ENCODE peak calls at places on chromosome 22, in ten cellular contexts. X is Caco-2, O is fibroblast of the aortic adventitia, D is spleen, E is AG04450, H is heart right ventricle, Y is psoas muscle, K is HCT116, C is tibial nerve, P is thoracic aorta. V is an unnamed sample.

GRCh38 chr22:47695176-47695575 is 932.7 kb downstream of the TBC1D22A start:
- DNase-seq in X (no peak), O (no peak), D (no peak), E (no peak), H (no peak), Y (no peak), K (no peak), C (no peak), P (no peak), V (no peak)

GRCh38 chr22:40436460-40437431 is 66.4 kb downstream of the SGSM3 start:
- DNase-seq in X (peak), O (peak), D (no peak), E (peak), H (peak), Y (no peak), K (peak), C (peak), P (no peak), V (peak)

GRCh38 chr22:39176673-39177455 is 24.4 kb upstream of the CBX7 start:
- DNase-seq in X (no peak), O (no peak), D (no peak), E (no peak), H (no peak), Y (no peak), K (no peak), C (no peak), P (no peak), V (no peak)

GRCh38 chr22:39117585-39118191 is 20.6 kb downstream of the APOBEC3H start:
- DNase-seq in X (peak), O (peak), D (peak), E (no peak), H (peak), Y (no peak), K (peak), C (peak), P (no peak), V (peak)

GRCh38 chr22:27751277-27752070 is 50.1 kb downstream of the MN1 start:
- DNase-seq in X (no peak), O (no peak), D (peak), E (no peak), H (no peak), Y (no peak), K (no peak), C (no peak), P (no peak), V (no peak)

GRCh38 chr22:35482974-35483373 is 57.7 kb upstream of the RASD2 start:
- DNase-seq in X (no peak), O (no peak), D (no peak), E (no peak), H (no peak), Y (no peak), K (no peak), C (no peak), P (no peak), V (no peak)

GRCh38 chr22:35186492-35186891 is 70.8 kb upstream of the HMGXB4 start:
- DNase-seq in X (no peak), O (no peak), D (no peak), E (no peak), H (no peak), Y (no peak), K (no peak), C (no peak), P (no peak), V (no peak)

GRCh38 chr22:23119492-23120414 is 22.0 kb downstream of the RSPH14 start:
- DNase-seq in X (no peak), O (no peak), D (no peak), E (no peak), H (no peak), Y (no peak), K (no peak), C (no peak), P (no peak), V (no peak)

GRCh38 chr22:29138556-29138955 is 65.7 kb downstream of the KREMEN1 start:
- DNase-seq in X (no peak), O (no peak), D (no peak), E (no peak), H (no peak), Y (no peak), K (no peak), C (no peak), P (no peak), V (no peak)

GRCh38 chr22:35995772-35996171 is 32.9 kb downstream of the RBFOX2 start:
- DNase-seq in X (no peak), O (peak), D (no peak), E (peak), H (peak), Y (peak), K (no peak), C (peak), P (peak), V (peak)

DNA sequence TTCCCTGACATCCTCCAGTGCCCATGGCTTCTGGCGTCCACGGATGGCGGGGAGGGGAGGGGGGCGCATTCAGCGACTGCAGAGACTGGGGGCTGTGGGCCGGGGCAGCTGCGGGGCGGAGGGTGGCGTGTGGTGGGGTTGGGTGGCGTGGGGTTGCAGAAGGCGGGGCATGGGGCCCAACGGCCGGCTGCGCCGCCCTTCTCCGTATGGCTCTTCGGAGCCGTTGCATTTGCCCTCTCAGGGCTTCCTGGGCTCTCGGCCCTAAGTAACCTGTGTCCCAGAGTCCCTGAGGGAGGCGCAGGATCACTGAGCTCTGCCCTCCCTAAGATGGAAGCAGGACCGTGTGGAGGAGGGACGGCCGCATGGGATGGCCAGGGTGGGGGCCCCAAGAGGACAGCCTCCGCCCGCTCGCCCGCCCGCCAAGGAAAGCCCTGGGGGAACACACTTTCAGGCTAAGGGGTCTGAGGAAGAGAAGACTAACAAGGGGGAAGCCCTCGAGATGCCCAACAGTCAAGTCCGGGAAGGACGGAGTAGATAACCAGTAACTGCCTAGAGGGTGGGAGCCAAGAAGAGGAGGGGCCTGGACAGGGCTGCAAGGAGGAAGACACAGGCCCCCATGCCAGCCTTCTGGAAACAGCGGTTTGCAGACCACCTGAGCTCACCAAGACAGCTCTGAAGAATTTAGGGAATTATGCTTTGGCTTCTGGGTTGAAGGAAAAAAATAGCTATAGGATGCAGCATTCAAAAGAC is 9.2 kb upstream of the AIFM3 start:
- DNase-seq in X (peak), O (peak), D (peak), E (no peak), H (no peak), Y (no peak), K (no peak), C (no peak), P (no peak), V (no peak)
- H3K4me3 ChIP-seq in X (peak), O (peak), D (peak), E (peak), H (peak), Y (peak), K (peak), C (peak), P (peak), V (peak)

DNA sequence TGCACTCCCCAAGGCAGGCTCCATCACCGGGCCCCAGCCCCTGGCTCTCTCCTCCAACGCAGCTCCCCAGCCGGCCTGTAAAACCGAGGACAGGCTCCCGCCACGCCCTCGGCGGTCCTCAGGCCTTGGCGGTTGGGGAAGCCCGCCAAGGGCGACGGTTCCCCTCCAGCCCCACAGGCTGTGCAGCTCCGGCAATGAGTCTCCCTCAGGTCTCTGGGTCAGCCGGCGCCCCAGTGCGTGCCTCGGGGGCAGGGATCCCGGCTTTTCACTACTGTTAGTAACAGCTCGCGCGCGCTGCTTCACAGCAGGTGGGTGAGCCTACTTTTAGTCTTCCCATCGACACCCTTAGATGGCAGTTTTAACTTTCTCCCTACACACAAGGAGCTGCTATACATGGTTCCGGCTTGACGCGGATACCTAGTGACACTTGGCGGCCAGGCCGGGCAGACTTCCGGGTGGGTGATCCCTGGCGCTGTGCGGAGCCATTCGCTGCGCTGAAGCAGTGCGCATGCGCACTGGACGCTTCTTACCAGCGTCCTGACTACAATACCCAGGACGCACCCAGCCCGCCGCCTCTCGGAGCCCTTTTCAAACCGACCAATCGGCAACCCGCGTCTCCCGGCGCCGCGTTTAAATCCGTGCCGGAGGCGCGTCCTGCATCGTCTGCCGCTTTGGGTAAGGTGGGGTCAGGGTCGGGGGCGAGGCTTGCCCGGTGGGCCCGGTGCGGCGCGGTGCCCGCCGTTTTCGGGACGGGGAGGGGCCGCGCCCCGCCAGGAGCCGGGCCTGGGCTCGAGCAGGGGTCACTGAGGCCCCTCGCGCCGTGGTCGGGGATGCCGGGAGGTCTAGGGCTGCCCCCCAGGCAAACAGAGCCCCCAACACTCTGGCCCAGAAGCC is at the start of gene GTSE1:
- DNase-seq in X (peak), O (peak), D (peak), E (peak), H (peak), Y (peak), K (peak), C (peak), P (peak), V (peak)
- TF ChIP-seq CTCF in X (no peak), O (no peak), D (peak), E (peak), H (no peak), Y (peak), K (peak), C (peak), P (no peak), V (peak)

DNA sequence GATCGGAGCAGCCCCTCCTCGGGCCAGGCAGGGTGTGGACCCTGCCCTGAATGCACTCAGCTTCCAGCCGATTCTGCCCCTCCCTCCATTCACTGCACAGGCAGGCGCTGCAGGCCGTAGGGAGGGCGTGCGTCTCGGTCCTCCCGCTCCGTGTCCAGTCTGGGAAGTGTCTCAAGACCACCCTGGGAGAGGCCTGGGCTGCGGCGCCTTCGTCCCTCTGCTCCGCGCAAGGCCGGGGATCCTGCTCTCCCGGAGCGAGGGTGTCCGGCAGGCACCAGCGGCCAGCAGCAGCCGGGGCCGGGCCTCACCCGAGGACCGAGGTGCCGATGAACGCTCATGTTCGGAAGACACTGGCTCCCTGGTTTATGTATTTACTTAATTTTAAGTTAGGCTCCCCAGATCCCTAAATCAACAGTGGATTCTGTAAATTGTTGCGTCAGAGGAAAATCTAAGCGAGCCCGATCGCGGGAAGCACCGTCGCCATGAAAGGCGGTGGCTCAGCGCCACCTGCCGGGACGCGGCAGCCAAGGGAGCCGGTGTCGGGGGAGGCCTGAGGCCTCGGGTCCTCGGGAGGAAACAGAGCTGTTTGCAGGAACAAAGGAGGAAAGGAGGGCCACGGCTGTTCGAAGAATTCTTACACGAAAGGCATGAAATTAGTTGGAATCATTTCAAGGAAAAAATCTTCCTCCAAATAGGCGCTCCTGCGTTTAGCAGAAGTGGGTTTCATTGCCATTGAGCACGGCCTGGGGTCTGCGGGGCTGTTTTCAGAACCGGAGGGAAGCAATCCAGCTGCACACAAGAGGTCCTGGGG is 195.3 kb downstream of the BRD1 start:
- DNase-seq in X (peak), O (peak), D (no peak), E (no peak), H (peak), Y (peak), K (peak), C (peak), P (no peak), V (peak)
- H3K4me3 ChIP-seq in X (peak), O (no peak), D (peak), E (peak), H (peak), Y (peak), K (peak), C (peak), P (peak), V (peak)

GRCh38 chr22:50151571-50152537 is 18.7 kb upstream of the PANX2 start:
- DNase-seq in X (no peak), O (no peak), D (no peak), E (no peak), H (no peak), Y (no peak), K (no peak), C (no peak), P (no peak), V (no peak)
- TF ChIP-seq CTCF in X (no peak), O (no peak), D (no peak), E (no peak), H (no peak), Y (no peak), K (no peak), C (no peak), P (no peak), V (no peak)

GRCh38 chr22:42365337-42365865 is 66.8 kb downstream of the NFAM1 start:
- DNase-seq in X (no peak), O (no peak), D (no peak), E (no peak), H (no peak), Y (no peak), K (no peak), C (peak), P (no peak), V (peak)
- H3K4me3 ChIP-seq in X (no peak), O (peak), D (no peak), E (no peak), H (no peak), Y (no peak), K (no peak), C (no peak), P (peak), V (no peak)